ENCODE peak calls at places on chromosomes 4 and X, in ten cellular contexts. W, L, C, P, N, T, Q, V, D and I are unnamed samples.
A peak's percentile ranks its signal among the peaks of the same experiment; 100 is the strongest.

GRCh38 chrX:148365233-148365632 is 135.2 kb upstream of the AFF2 start:
- DNase-seq in W (no peak), L (no peak), C (no peak), P (no peak), N (no peak), T (no peak), Q (no peak), V (no peak), D (no peak), I (no peak)

GRCh38 chrX:73851014-73852009 is 288.3 kb downstream of the CHIC1 start:
- DNase-seq in W (no peak), L (no peak), C (no peak), P (peak; percentile 84), N (no peak), T (no peak), Q (no peak), V (no peak), D (peak; percentile 97), I (no peak)

GRCh38 chrX:125090046-125090445 is 229.6 kb upstream of the TEX13C start:
- DNase-seq in W (no peak), L (no peak), C (no peak), P (no peak), N (no peak), T (no peak), Q (no peak), V (no peak), D (no peak), I (peak; percentile 44)

GRCh38 chr4:139455187-139455586 is 1.3 kb downstream of the RAB33B start:
- DNase-seq in W (no peak), L (no peak), C (no peak), P (no peak), N (no peak), T (no peak), Q (no peak), V (no peak), D (no peak), I (no peak)

GRCh38 chr4:16730522-16730921 is 167.9 kb downstream of the LDB2 start:
- DNase-seq in W (no peak), L (no peak), C (no peak), P (no peak), N (no peak), T (no peak), Q (no peak), V (no peak), D (no peak), I (no peak)

GRCh38 chr4:152459326-152459725 is 76.6 kb downstream of the FBXW7 start:
- DNase-seq in W (no peak), L (no peak), C (no peak), P (no peak), N (no peak), T (no peak), Q (no peak), V (no peak), D (no peak), I (no peak)

GRCh38 chrX:10582945-10583344 is 37.4 kb downstream of the MID1 start:
- DNase-seq in W (no peak), L (peak; percentile 60), C (no peak), P (no peak), N (no peak), T (no peak), Q (no peak), V (no peak), D (peak; percentile 71), I (no peak)

GRCh38 chr4:183596056-183596757 is 62.8 kb downstream of the RWDD4 start:
- DNase-seq in W (no peak), L (no peak), C (no peak), P (no peak), N (no peak), T (no peak), Q (no peak), V (no peak), D (no peak), I (no peak)

GRCh38 chr4:183255487-183255886 is 64.6 kb downstream of the CLDN22 start:
- DNase-seq in W (no peak), L (no peak), C (no peak), P (no peak), N (no peak), T (no peak), Q (no peak), V (no peak), D (no peak), I (no peak)

GRCh38 chr4:72440404-72440803 is 128.6 kb downstream of the ADAMTS3 start:
- DNase-seq in W (no peak), L (no peak), C (no peak), P (no peak), N (no peak), T (no peak), Q (no peak), V (no peak), D (no peak), I (no peak)

GRCh38 chrX:42869659-42870476 is 91.9 kb upstream of the PPP1R2C start:
- DNase-seq in W (no peak), L (no peak), C (no peak), P (no peak), N (no peak), T (no peak), Q (no peak), V (no peak), D (no peak), I (no peak)

GRCh38 chr4:53705151-53705764 is 114.0 kb upstream of the LNX1 start:
- DNase-seq in W (no peak), L (no peak), C (no peak), P (no peak), N (no peak), T (no peak), Q (no peak), V (no peak), D (no peak), I (no peak)

GRCh38 chr4:140065393-140065792 is 88.6 kb downstream of the MAML3 start:
- DNase-seq in W (no peak), L (no peak), C (no peak), P (no peak), N (no peak), T (no peak), Q (no peak), V (no peak), D (no peak), I (no peak)

GRCh38 chr4:52824603-52825310 is 37.4 kb upstream of the RASL11B start:
- DNase-seq in W (peak; percentile 53), L (peak; percentile 87), C (peak; percentile 46), P (peak; percentile 71), N (no peak), T (peak; percentile 28), Q (no peak), V (peak; percentile 94), D (no peak), I (peak; percentile 75)

GRCh38 chrX:21412883-21413282 is 38.7 kb downstream of the CNKSR2 start:
- DNase-seq in W (no peak), L (peak; percentile 2), C (no peak), P (no peak), N (no peak), T (no peak), Q (no peak), V (no peak), D (peak; percentile 63), I (no peak)

GRCh38 chr4:99276454-99276853 is 14.3 kb downstream of the ADH1A start:
- DNase-seq in W (peak; percentile 8), L (no peak), C (no peak), P (no peak), N (no peak), T (no peak), Q (no peak), V (no peak), D (no peak), I (no peak)

GRCh38 chr4:25938251-25939186 is 24.5 kb downstream of the SMIM20 start:
- DNase-seq in W (peak; percentile 48), L (peak; percentile 36), C (peak; percentile 42), P (peak; percentile 57), N (no peak), T (no peak), Q (no peak), V (no peak), D (peak; percentile 51), I (peak; percentile 35)

GRCh38 chr4:133801858-133802257 is 399.7 kb downstream of the PABPC4L start:
- DNase-seq in W (no peak), L (peak; percentile 12), C (no peak), P (no peak), N (no peak), T (no peak), Q (no peak), V (no peak), D (peak; percentile 16), I (no peak)

GRCh38 chr4:173360587-173361221 is 10.1 kb upstream of the SAP30 start:
- DNase-seq in W (no peak), L (peak; percentile 46), C (no peak), P (no peak), N (no peak), T (no peak), Q (no peak), V (peak; percentile 13), D (peak; percentile 17), I (no peak)
- TF ChIP-seq CTCF in W (no peak), L (peak; percentile 58), C (peak; percentile 45), P (peak; percentile 37), N (peak; percentile 53), T (no peak), Q (no peak), V (peak; percentile 48), D (peak; percentile 37), I (peak; percentile 56)

DNA sequence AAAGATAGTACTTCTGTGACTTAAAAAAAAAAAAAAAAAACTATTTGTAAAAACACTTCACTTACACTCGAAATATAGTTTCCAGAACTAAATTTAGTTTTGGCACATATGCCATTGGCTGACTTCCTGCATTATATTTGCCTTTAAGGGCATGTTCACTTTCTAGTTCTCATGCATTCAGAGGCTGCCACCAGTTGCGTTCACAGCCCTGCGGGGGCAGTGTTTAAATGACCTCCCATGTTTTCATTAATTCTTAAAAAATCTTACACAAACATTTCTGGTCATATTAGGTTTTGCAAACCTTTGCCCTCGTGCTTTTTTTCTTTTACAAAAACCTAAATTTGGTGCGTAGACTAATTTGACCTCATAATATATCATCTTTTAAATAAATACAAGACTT is 12.5 kb upstream of the ARHGAP6 start:
- DNase-seq in W (no peak), L (peak; percentile 17), C (no peak), P (no peak), N (no peak), T (no peak), Q (peak; percentile 3), V (peak; percentile 10), D (no peak), I (no peak)
- TF ChIP-seq CTCF in W (no peak), L (peak; percentile 52), C (no peak), P (peak; percentile 44), N (peak; percentile 66), T (peak; percentile 23), Q (no peak), V (peak; percentile 41), D (peak; percentile 38), I (peak; percentile 39)

DNA sequence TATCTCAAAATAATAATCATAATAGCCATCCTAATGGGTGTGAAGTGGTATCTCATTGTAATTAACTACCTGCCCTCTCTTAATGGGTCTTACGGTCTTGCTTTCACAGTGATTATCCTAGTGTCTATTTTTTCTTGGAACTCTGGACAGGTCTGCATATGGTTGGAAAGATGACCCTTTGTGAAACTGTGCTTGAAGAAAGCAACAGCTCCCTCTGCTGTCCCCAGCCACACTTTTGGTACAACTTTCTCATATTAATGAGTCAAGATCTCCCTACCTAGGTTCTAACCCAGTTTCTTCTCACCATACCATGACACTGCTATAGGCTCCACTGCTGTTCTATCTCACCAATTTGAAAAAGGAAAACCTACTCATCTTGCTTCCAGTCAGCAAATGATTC is 2.4 kb downstream of the TFDP3 start:
- DNase-seq in W (no peak), L (peak; percentile 42), C (no peak), P (no peak), N (no peak), T (no peak), Q (peak; percentile 12), V (peak; percentile 65), D (peak; percentile 3), I (no peak)
- TF ChIP-seq CTCF in W (no peak), L (peak; percentile 58), C (peak; percentile 31), P (peak; percentile 39), N (peak; percentile 68), T (no peak), Q (no peak), V (peak; percentile 17), D (peak; percentile 36), I (peak; percentile 60)

GRCh38 chrX:12076046-12076445 is 62.2 kb upstream of the FRMPD4 start:
- DNase-seq in W (no peak), L (peak; percentile 3), C (no peak), P (no peak), N (no peak), T (no peak), Q (no peak), V (no peak), D (peak; percentile 2), I (no peak)
- TF ChIP-seq CTCF in W (no peak), L (peak; percentile 16), C (no peak), P (peak; percentile 12), N (no peak), T (no peak), Q (no peak), V (peak; percentile 40), D (peak; percentile 18), I (peak; percentile 33)